ENCODE peak calls at places on chromosomes 1 and 21, in eight cellular contexts. J is NCI-H748 treated with DMSO at 0.1 percent for 48 hours, T is heart right ventricle, L is T47D, Q is C1 segment of cervical spinal cord, C is Calu3, W is kidney, N is T-cell. P is an unnamed sample.

GRCh38 chr21:38346286-38346685 is 89.5 kb downstream of the KCNJ15 start:
- DNase-seq in L (no peak), T (no peak), Q (no peak), N (no peak), W (no peak), C (no peak), J (no peak), P (no peak)

GRCh38 chr1:23759277-23759676 is 16.0 kb downstream of the ELOA start:
- DNase-seq in N (no peak), J (no peak), Q (peak), W (no peak), C (no peak), T (peak), L (no peak), P (no peak)

GRCh38 chr1:200279810-200280411 is 129.9 kb downstream of the ZNF281 start:
- DNase-seq in N (no peak), W (no peak), Q (peak), T (peak), J (peak), C (peak), L (no peak), P (no peak)

GRCh38 chr1:232319106-232319505 is 310.8 kb downstream of the SIPA1L2 start:
- DNase-seq in T (peak), L (no peak), Q (no peak), C (no peak), W (no peak), N (no peak), J (no peak), P (no peak)

GRCh38 chr1:84947536-84948410 is 49.1 kb downstream of the MCOLN2 start:
- DNase-seq in N (no peak), J (no peak), L (no peak), W (no peak), C (no peak), Q (no peak), T (no peak), P (no peak)

GRCh38 chr1:33148615-33149014 is 33.2 kb downstream of the TRIM62 start:
- DNase-seq in T (no peak), N (no peak), L (no peak), C (no peak), J (no peak), W (no peak), Q (no peak), P (no peak)

GRCh38 chr1:175498002-175498401 is 245.4 kb downstream of the TNR start:
- DNase-seq in Q (no peak), L (no peak), W (no peak), T (no peak), C (no peak), N (no peak), J (no peak), P (no peak)

GRCh38 chr1:221217029-221217428 is 337.8 kb downstream of the HLX start:
- DNase-seq in N (no peak), J (no peak), C (no peak), Q (no peak), L (no peak), T (peak), W (no peak), P (no peak)

GRCh38 chr1:168421399-168422004 is 122.3 kb downstream of the XCL2 start:
- DNase-seq in W (no peak), J (no peak), C (no peak), Q (no peak), T (no peak), N (no peak), L (no peak), P (no peak)

GRCh38 chr1:243708210-243708609 is 141.8 kb downstream of the AKT3 start:
- DNase-seq in W (no peak), C (no peak), J (peak), Q (no peak), N (no peak), T (no peak), L (no peak), P (no peak)

GRCh38 chr1:217568200-217568599 is 62.7 kb downstream of the GPATCH2 start:
- DNase-seq in W (no peak), C (no peak), Q (no peak), T (no peak), N (no peak), J (no peak), L (no peak), P (no peak)

GRCh38 chr1:87834941-87835340 is 506.3 kb downstream of the LMO4 start:
- DNase-seq in N (no peak), Q (no peak), W (no peak), T (no peak), L (no peak), J (no peak), C (no peak), P (no peak)

GRCh38 chr1:202283991-202284390 is 57.7 kb downstream of the UBE2T start:
- DNase-seq in N (no peak), Q (no peak), W (no peak), T (no peak), L (no peak), J (no peak), C (no peak), P (no peak)

GRCh38 chr1:246638941-246639655 is 72.8 kb downstream of the CNST start:
- DNase-seq in Q (no peak), C (no peak), J (no peak), W (no peak), T (no peak), L (no peak), N (no peak), P (no peak)

GRCh38 chr1:198187973-198188588 is 31.3 kb downstream of the NEK7 start:
- DNase-seq in W (no peak), Q (no peak), N (no peak), T (no peak), L (no peak), J (no peak), C (no peak), P (no peak)

GRCh38 chr1:216034506-216034905 is 388.7 kb downstream of the USH2A start:
- DNase-seq in C (peak), W (no peak), N (no peak), T (no peak), J (no peak), Q (no peak), L (no peak), P (no peak)

GRCh38 chr21:37041706-37042271 is 31.1 kb downstream of the PIGP start:
- DNase-seq in C (no peak), Q (no peak), J (no peak), T (no peak), N (no peak), L (no peak), W (no peak), P (no peak)

P was measured in upper lobe of right lung.